ENCODE peak calls at places on chromosomes 16 and 17, in eight cellular contexts. V is sciatic nerve; F is activated CD4-positive, CD25-positive, alpha-beta regulatory T cell treated with anti-CD3 and anti-CD28 coated beads, Interleukin-2, amount 50 U/mL, for 16 hours; C is stimulated activated CD4-positive, alpha-beta T cell treated with anti-CD3 and anti-CD28 coated beads, Interleukin-4, amount 100 ng/mL, for 48 hours; Y is neural crest cell; N is Daoy; T is bronchial epithelial cell; R is NCI-H345. Z is an unnamed sample.

GRCh38 chr16:85416267-85417109 is 196.6 kb upstream of the GSE1 start:
- DNase-seq in V (peak), F (no peak), C (peak), Y (peak), N (peak), T (peak), R (peak), Z (peak)

GRCh38 chr16:66228791-66229190 is 137.7 kb upstream of the CDH5 start:
- DNase-seq in V (peak), F (no peak), C (no peak), Y (no peak), N (peak), T (no peak), R (no peak), Z (no peak)

GRCh38 chr17:38556234-38556633 is 49.5 kb downstream of the SRCIN1 start:
- DNase-seq in V (no peak), F (no peak), C (no peak), Y (no peak), N (no peak), T (peak), R (no peak), Z (no peak)

GRCh38 chr17:38752930-38753506 is 477 bp downstream of the PSMB3 start:
- DNase-seq in V (no peak), F (no peak), C (no peak), Y (no peak), N (no peak), T (no peak), R (no peak), Z (no peak)

GRCh38 chr16:61957075-61957474 is 79.2 kb downstream of the CDH8 start:
- DNase-seq in V (no peak), F (no peak), C (no peak), Y (no peak), N (no peak), T (no peak), R (no peak), Z (peak)

GRCh38 chr16:30951785-30952184 is 2.9 kb downstream of the ORAI3 start:
- DNase-seq in V (peak), F (no peak), C (no peak), Y (no peak), N (no peak), T (no peak), R (no peak), Z (no peak)

GRCh38 chr17:50934672-50935200 is 68.6 kb upstream of the TOB1 start:
- DNase-seq in V (no peak), F (no peak), C (no peak), Y (no peak), N (no peak), T (no peak), R (peak), Z (no peak)

GRCh38 chr16:79132745-79133144 is 467.8 kb downstream of the MAF start:
- DNase-seq in V (no peak), F (no peak), C (no peak), Y (no peak), N (no peak), T (no peak), R (no peak), Z (no peak)

GRCh38 chr17:21201302-21201602 is 12.7 kb downstream of the TMEM11 start:
- DNase-seq in V (no peak), F (no peak), C (no peak), Y (no peak), N (no peak), T (peak), R (no peak), Z (peak)

GRCh38 chr16:56244612-56245011 is 53.3 kb downstream of the GNAO1 start:
- DNase-seq in V (no peak), F (no peak), C (no peak), Y (no peak), N (no peak), T (no peak), R (no peak), Z (no peak)

GRCh38 chr17:1216209-1216937 is 36.6 kb upstream of the ABR start:
- DNase-seq in V (no peak), F (no peak), C (no peak), Y (no peak), N (no peak), T (no peak), R (no peak), Z (no peak)

GRCh38 chr17:65783845-65784334 is 222.4 kb upstream of the AXIN2 start:
- DNase-seq in V (no peak), F (no peak), C (no peak), Y (no peak), N (peak), T (peak), R (no peak), Z (no peak)

GRCh38 chr17:43880420-43880991 is 26.8 kb downstream of the MPP2 start:
- DNase-seq in V (peak), F (peak), C (peak), Y (peak), N (peak), T (peak), R (no peak), Z (no peak)

GRCh38 chr17:72134560-72135399 is 14.0 kb downstream of the SOX9 start:
- DNase-seq in V (no peak), F (no peak), C (no peak), Y (no peak), N (no peak), T (no peak), R (no peak), Z (no peak)

GRCh38 chr17:8939496-8940334 is 25.8 kb downstream of the PIK3R5 start:
- DNase-seq in V (no peak), F (no peak), C (no peak), Y (no peak), N (no peak), T (no peak), R (no peak), Z (no peak)

GRCh38 chr17:17682737-17683675 is 1.7 kb downstream of the RAI1 start:
- DNase-seq in V (peak), F (peak), C (peak), Y (peak), N (peak), T (peak), R (peak), Z (no peak)

GRCh38 chr16:77364770-77365169 is 70.1 kb downstream of the ADAMTS18 start:
- DNase-seq in V (no peak), F (no peak), C (no peak), Y (no peak), N (no peak), T (no peak), R (no peak), Z (no peak)

GRCh38 chr16:64362193-64362592 is 759.7 kb downstream of the CDH11 start:
- DNase-seq in V (no peak), F (no peak), C (no peak), Y (no peak), N (peak), T (peak), R (no peak), Z (no peak)

GRCh38 chr16:28524544-28525179 is 14.1 kb downstream of the NUPR1 start:
- DNase-seq in V (no peak), F (no peak), C (no peak), Y (no peak), N (no peak), T (no peak), R (no peak), Z (no peak)

GRCh38 chr16:30934827-30935557 is 11.6 kb downstream of the FBXL19 start:
- DNase-seq in V (no peak), F (no peak), C (no peak), Y (peak), N (peak), T (peak), R (no peak), Z (no peak)

GRCh38 chr17:1787301-1787902 is 25.5 kb downstream of the SERPINF1 start:
- DNase-seq in V (no peak), F (no peak), C (no peak), Y (no peak), N (peak), T (peak), R (no peak), Z (no peak)

GRCh38 chr17:75588546-75589016 is 981 bp downstream of the MYO15B start:
- DNase-seq in V (peak), F (no peak), C (no peak), Y (peak), N (no peak), T (no peak), R (peak), Z (no peak)

GRCh38 chr17:5896215-5896614 is 174.0 kb upstream of the WSCD1 start:
- DNase-seq in V (no peak), F (no peak), C (no peak), Y (no peak), N (no peak), T (no peak), R (no peak), Z (no peak)

GRCh38 chr16:7316266-7316888 is 16.3 kb upstream of the RBFOX1 start:
- DNase-seq in V (no peak), F (no peak), C (no peak), Y (no peak), N (no peak), T (no peak), R (no peak), Z (no peak)

GRCh38 chr17:40167685-40168261 is 9.5 kb upstream of the RAPGEFL1 start:
- DNase-seq in V (no peak), F (no peak), C (no peak), Y (no peak), N (no peak), T (no peak), R (no peak), Z (no peak)

GRCh38 chr17:1929896-1930750 is 95.0 kb downstream of the RTN4RL1 start:
- DNase-seq in V (no peak), F (no peak), C (no peak), Y (no peak), N (no peak), T (no peak), R (no peak), Z (peak)

GRCh38 chr17:18093616-18094408 is 6.1 kb downstream of the DRG2 start:
- DNase-seq in V (no peak), F (no peak), C (peak), Y (no peak), N (peak), T (peak), R (peak), Z (no peak)

GRCh38 chr17:74584714-74585113 is 7.4 kb downstream of the CD300LD start:
- DNase-seq in V (no peak), F (no peak), C (no peak), Y (peak), N (no peak), T (no peak), R (no peak), Z (no peak)

Z was measured in DMS79 treated with DMSO at 0.1 percent for 48 hours.